ENCODE peak calls at places on chromosomes 13 and 19, in seven cellular contexts. One of them, this sample, is unnamed.

GRCh38 chr19:17058236-17058635 is 17.0 kb downstream of the HAUS8 start:
- DNase-seq in astrocyte: peak; percentile 23
- DNase-seq in esophagus squamous epithelium: no peak
- DNase-seq in PC-3: no peak
- DNase-seq in heart left ventricle: no peak
- DNase-seq in neural crest cell: no peak
- DNase-seq in right atrium auricular region: no peak
- DNase-seq in this sample: no peak

GRCh38 chr19:13053761-13054604 is 48.7 kb downstream of the LYL1 start:
- DNase-seq in astrocyte: peak; percentile 97
- DNase-seq in esophagus squamous epithelium: no peak
- DNase-seq in PC-3: peak; percentile 99
- DNase-seq in heart left ventricle: peak; percentile 96
- DNase-seq in neural crest cell: peak; percentile 62
- DNase-seq in right atrium auricular region: peak; percentile 97
- DNase-seq in this sample: no peak

GRCh38 chr19:38919837-38920528 is 8.0 kb upstream of the CCER2 start:
- DNase-seq in astrocyte: no peak
- DNase-seq in esophagus squamous epithelium: no peak
- DNase-seq in PC-3: no peak
- DNase-seq in heart left ventricle: no peak
- DNase-seq in neural crest cell: no peak
- DNase-seq in right atrium auricular region: no peak
- DNase-seq in this sample: no peak

GRCh38 chr13:94620286-94620896 is 18.7 kb downstream of the GPR180 start:
- DNase-seq in astrocyte: no peak
- DNase-seq in esophagus squamous epithelium: no peak
- DNase-seq in PC-3: peak; percentile 61
- DNase-seq in heart left ventricle: no peak
- DNase-seq in neural crest cell: peak; percentile 22
- DNase-seq in right atrium auricular region: no peak
- DNase-seq in this sample: no peak

GRCh38 chr13:102852556-102852955 is 6.7 kb downstream of the ERCC5 start:
- DNase-seq in astrocyte: no peak
- DNase-seq in esophagus squamous epithelium: no peak
- DNase-seq in PC-3: no peak
- DNase-seq in heart left ventricle: no peak
- DNase-seq in neural crest cell: no peak
- DNase-seq in right atrium auricular region: no peak
- DNase-seq in this sample: no peak

GRCh38 chr13:39321578-39321977 is 281.4 kb downstream of the LHFPL6 start:
- DNase-seq in astrocyte: no peak
- DNase-seq in esophagus squamous epithelium: no peak
- DNase-seq in PC-3: no peak
- DNase-seq in heart left ventricle: peak; percentile 44
- DNase-seq in neural crest cell: no peak
- DNase-seq in right atrium auricular region: peak; percentile 64
- DNase-seq in this sample: no peak

GRCh38 chr13:107079423-107080099 is 511.6 kb upstream of the ARGLU1 start:
- DNase-seq in astrocyte: no peak
- DNase-seq in esophagus squamous epithelium: no peak
- DNase-seq in PC-3: no peak
- DNase-seq in heart left ventricle: no peak
- DNase-seq in neural crest cell: no peak
- DNase-seq in right atrium auricular region: no peak
- DNase-seq in this sample: no peak

GRCh38 chr13:21076265-21076653 is 14.9 kb upstream of the LATS2 start:
- DNase-seq in astrocyte: no peak
- DNase-seq in esophagus squamous epithelium: no peak
- DNase-seq in PC-3: no peak
- DNase-seq in heart left ventricle: no peak
- DNase-seq in neural crest cell: no peak
- DNase-seq in right atrium auricular region: no peak
- DNase-seq in this sample: no peak

GRCh38 chr13:30375436-30375835 is 46.9 kb upstream of the UBE2L5 start:
- DNase-seq in astrocyte: no peak
- DNase-seq in esophagus squamous epithelium: no peak
- DNase-seq in PC-3: no peak
- DNase-seq in heart left ventricle: no peak
- DNase-seq in neural crest cell: no peak
- DNase-seq in right atrium auricular region: no peak
- DNase-seq in this sample: no peak

GRCh38 chr19:3154957-3155736 is 19.3 kb downstream of the GNA15 start:
- DNase-seq in astrocyte: peak; percentile 99
- DNase-seq in esophagus squamous epithelium: peak; percentile 32
- DNase-seq in PC-3: peak; percentile 95
- DNase-seq in heart left ventricle: peak; percentile 86
- DNase-seq in neural crest cell: no peak
- DNase-seq in right atrium auricular region: peak; percentile 86
- DNase-seq in this sample: peak; percentile 86

GRCh38 chr13:90445179-90445578 is 902.3 kb upstream of the MIR17HG start:
- DNase-seq in astrocyte: peak; percentile 97
- DNase-seq in esophagus squamous epithelium: no peak
- DNase-seq in PC-3: peak; percentile 88
- DNase-seq in heart left ventricle: no peak
- DNase-seq in neural crest cell: no peak
- DNase-seq in right atrium auricular region: no peak
- DNase-seq in this sample: no peak

GRCh38 chr13:59651479-59651878 is 512.2 kb downstream of the DIAPH3 start:
- DNase-seq in astrocyte: no peak
- DNase-seq in esophagus squamous epithelium: no peak
- DNase-seq in PC-3: no peak
- DNase-seq in heart left ventricle: no peak
- DNase-seq in neural crest cell: no peak
- DNase-seq in right atrium auricular region: no peak
- DNase-seq in this sample: no peak

GRCh38 chr13:67353891-67354459 is 123.8 kb upstream of the PCDH9 start:
- DNase-seq in astrocyte: peak; percentile 19
- DNase-seq in esophagus squamous epithelium: no peak
- DNase-seq in PC-3: no peak
- DNase-seq in heart left ventricle: no peak
- DNase-seq in neural crest cell: no peak
- DNase-seq in right atrium auricular region: no peak
- DNase-seq in this sample: no peak

GRCh38 chr19:50190439-50190891 is 13.0 kb upstream of the MYH14 start:
- DNase-seq in astrocyte: no peak
- DNase-seq in esophagus squamous epithelium: no peak
- DNase-seq in PC-3: no peak
- DNase-seq in heart left ventricle: no peak
- DNase-seq in neural crest cell: no peak
- DNase-seq in right atrium auricular region: no peak
- DNase-seq in this sample: peak; percentile 32

GRCh38 chr19:17183271-17183757 is 31.8 kb upstream of the USE1 start:
- DNase-seq in astrocyte: no peak
- DNase-seq in esophagus squamous epithelium: no peak
- DNase-seq in PC-3: no peak
- DNase-seq in heart left ventricle: no peak
- DNase-seq in neural crest cell: no peak
- DNase-seq in right atrium auricular region: no peak
- DNase-seq in this sample: no peak

GRCh38 chr13:109840201-109840892 is 54.0 kb upstream of the IRS2 start:
- DNase-seq in astrocyte: peak; percentile 75
- DNase-seq in esophagus squamous epithelium: no peak
- DNase-seq in PC-3: peak; percentile 77
- DNase-seq in heart left ventricle: no peak
- DNase-seq in neural crest cell: no peak
- DNase-seq in right atrium auricular region: no peak
- DNase-seq in this sample: no peak

GRCh38 chr13:25286308-25286968 is 850 bp downstream of the MTMR6 start:
- DNase-seq in astrocyte: peak; percentile 42
- DNase-seq in esophagus squamous epithelium: no peak
- DNase-seq in PC-3: peak; percentile 56
- DNase-seq in heart left ventricle: peak; percentile 35
- DNase-seq in neural crest cell: peak; percentile 9
- DNase-seq in right atrium auricular region: no peak
- DNase-seq in this sample: peak; percentile 22

GRCh38 chr13:106275441-106276032 is 259.9 kb downstream of the EFNB2 start:
- DNase-seq in astrocyte: peak; percentile 37
- DNase-seq in esophagus squamous epithelium: no peak
- DNase-seq in PC-3: no peak
- DNase-seq in heart left ventricle: no peak
- DNase-seq in neural crest cell: no peak
- DNase-seq in right atrium auricular region: no peak
- DNase-seq in this sample: no peak

GRCh38 chr19:18737954-18738351 is 53.2 kb downstream of the COMP start:
- DNase-seq in astrocyte: no peak
- DNase-seq in esophagus squamous epithelium: no peak
- DNase-seq in PC-3: no peak
- DNase-seq in heart left ventricle: no peak
- DNase-seq in neural crest cell: no peak
- DNase-seq in right atrium auricular region: no peak
- DNase-seq in this sample: no peak

GRCh38 chr13:106468207-106468606 is 67.3 kb downstream of the EFNB2 start:
- DNase-seq in astrocyte: no peak
- DNase-seq in esophagus squamous epithelium: no peak
- DNase-seq in PC-3: no peak
- DNase-seq in heart left ventricle: peak; percentile 45
- DNase-seq in neural crest cell: no peak
- DNase-seq in right atrium auricular region: no peak
- DNase-seq in this sample: no peak

GRCh38 chr19:29705706-29706105 is 9.4 kb downstream of the C19orf12 start:
- DNase-seq in astrocyte: no peak
- DNase-seq in esophagus squamous epithelium: no peak
- DNase-seq in PC-3: no peak
- DNase-seq in heart left ventricle: no peak
- DNase-seq in neural crest cell: no peak
- DNase-seq in right atrium auricular region: no peak
- DNase-seq in this sample: no peak

GRCh38 chr19:10962863-10963262 is 2.0 kb downstream of the SMARCA4 start:
- DNase-seq in astrocyte: no peak
- DNase-seq in esophagus squamous epithelium: no peak
- DNase-seq in PC-3: no peak
- DNase-seq in heart left ventricle: no peak
- DNase-seq in neural crest cell: no peak
- DNase-seq in right atrium auricular region: no peak
- DNase-seq in this sample: no peak

GRCh38 chr13:67971291-67971690 is 741.2 kb upstream of the PCDH9 start:
- DNase-seq in astrocyte: peak; percentile 31
- DNase-seq in esophagus squamous epithelium: no peak
- DNase-seq in PC-3: no peak
- DNase-seq in heart left ventricle: no peak
- DNase-seq in neural crest cell: no peak
- DNase-seq in right atrium auricular region: no peak
- DNase-seq in this sample: no peak

GRCh38 chr19:23409392-23410048 is 14.2 kb upstream of the ZNF91 start:
- DNase-seq in astrocyte: no peak
- DNase-seq in esophagus squamous epithelium: no peak
- DNase-seq in PC-3: no peak
- DNase-seq in heart left ventricle: no peak
- DNase-seq in neural crest cell: no peak
- DNase-seq in right atrium auricular region: no peak
- DNase-seq in this sample: no peak

GRCh38 chr13:53038993-53039392 is 10.4 kb downstream of the OLFM4 start:
- DNase-seq in astrocyte: no peak
- DNase-seq in esophagus squamous epithelium: no peak
- DNase-seq in PC-3: no peak
- DNase-seq in heart left ventricle: no peak
- DNase-seq in neural crest cell: no peak
- DNase-seq in right atrium auricular region: no peak
- DNase-seq in this sample: no peak

GRCh38 chr13:37068962-37069361 is 9.5 kb upstream of the SUPT20H start:
- DNase-seq in astrocyte: no peak
- DNase-seq in esophagus squamous epithelium: no peak
- DNase-seq in PC-3: peak; percentile 25
- DNase-seq in heart left ventricle: no peak
- DNase-seq in neural crest cell: no peak
- DNase-seq in right atrium auricular region: no peak
- DNase-seq in this sample: no peak
- TF ChIP-seq CTCF in astrocyte: peak; percentile 16
- TF ChIP-seq CTCF in esophagus squamous epithelium: no peak
- TF ChIP-seq CTCF in PC-3: peak; percentile 46
- TF ChIP-seq CTCF in heart left ventricle: no peak
- TF ChIP-seq CTCF in neural crest cell: peak; percentile 47
- TF ChIP-seq CTCF in right atrium auricular region: no peak
- TF ChIP-seq CTCF in this sample: peak; percentile 1

GRCh38 chr19:6021878-6022569 is 44.1 kb upstream of the RANBP3 start:
- DNase-seq in astrocyte: peak; percentile 25
- DNase-seq in esophagus squamous epithelium: no peak
- DNase-seq in PC-3: peak; percentile 85
- DNase-seq in heart left ventricle: peak; percentile 87
- DNase-seq in neural crest cell: peak; percentile 86
- DNase-seq in right atrium auricular region: peak; percentile 80
- DNase-seq in this sample: peak; percentile 43

GRCh38 chr19:6020972-6021805 is 43.2 kb upstream of the RANBP3 start:
- DNase-seq in astrocyte: no peak
- DNase-seq in esophagus squamous epithelium: no peak
- DNase-seq in PC-3: peak; percentile 83
- DNase-seq in heart left ventricle: no peak
- DNase-seq in neural crest cell: no peak
- DNase-seq in right atrium auricular region: no peak
- DNase-seq in this sample: no peak

GRCh38 chr19:6023936-6024335 is 46.0 kb upstream of the RANBP3 start:
- DNase-seq in astrocyte: no peak
- DNase-seq in esophagus squamous epithelium: no peak
- DNase-seq in PC-3: no peak
- DNase-seq in heart left ventricle: no peak
- DNase-seq in neural crest cell: no peak
- DNase-seq in right atrium auricular region: no peak
- DNase-seq in this sample: no peak

GRCh38 chr19:6023085-6023682 is 45.2 kb upstream of the RANBP3 start:
- DNase-seq in astrocyte: peak; percentile 31
- DNase-seq in esophagus squamous epithelium: no peak
- DNase-seq in PC-3: peak; percentile 64
- DNase-seq in heart left ventricle: no peak
- DNase-seq in neural crest cell: no peak
- DNase-seq in right atrium auricular region: no peak
- DNase-seq in this sample: no peak

GRCh38 chr19:6022570-6023049 is 44.7 kb upstream of the RANBP3 start:
- DNase-seq in astrocyte: no peak
- DNase-seq in esophagus squamous epithelium: no peak
- DNase-seq in PC-3: no peak
- DNase-seq in heart left ventricle: no peak
- DNase-seq in neural crest cell: no peak
- DNase-seq in right atrium auricular region: no peak
- DNase-seq in this sample: no peak
- TF ChIP-seq CTCF in astrocyte: no peak
- TF ChIP-seq CTCF in esophagus squamous epithelium: no peak
- TF ChIP-seq CTCF in PC-3: peak; percentile 23
- TF ChIP-seq CTCF in heart left ventricle: no peak
- TF ChIP-seq CTCF in neural crest cell: no peak
- TF ChIP-seq CTCF in right atrium auricular region: peak; percentile 29
- TF ChIP-seq CTCF in this sample: no peak

DNA sequence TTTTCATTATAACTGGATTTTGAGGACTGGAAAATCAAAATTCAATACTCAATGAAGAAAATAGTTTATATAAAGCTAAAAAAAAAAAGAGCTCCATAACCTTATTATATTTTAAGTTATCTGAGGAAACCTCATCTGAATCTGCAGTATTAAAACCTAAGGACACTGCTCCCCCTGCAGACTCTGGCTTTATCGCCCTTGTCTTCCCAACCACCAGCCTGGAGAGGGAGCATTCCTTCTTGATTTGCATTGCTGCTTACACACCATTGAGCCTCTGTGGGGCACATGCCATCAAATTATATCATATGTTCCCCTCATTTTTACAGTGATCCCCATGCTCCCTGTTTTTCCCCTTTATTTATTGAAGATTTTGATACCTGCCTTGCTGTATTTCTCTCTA is 871.4 kb upstream of the GPC6 start:
- DNase-seq in astrocyte: peak; percentile 39
- DNase-seq in esophagus squamous epithelium: no peak
- DNase-seq in PC-3: peak; percentile 1
- DNase-seq in heart left ventricle: no peak
- DNase-seq in neural crest cell: no peak
- DNase-seq in right atrium auricular region: no peak
- DNase-seq in this sample: no peak
- TF ChIP-seq CTCF in astrocyte: peak; percentile 6
- TF ChIP-seq CTCF in esophagus squamous epithelium: no peak
- TF ChIP-seq CTCF in PC-3: peak; percentile 33
- TF ChIP-seq CTCF in heart left ventricle: no peak
- TF ChIP-seq CTCF in neural crest cell: peak; percentile 28
- TF ChIP-seq CTCF in right atrium auricular region: peak; percentile 36
- TF ChIP-seq CTCF in this sample: no peak

GRCh38 chr13:74278901-74279300 is 144.7 kb upstream of the KLF12 start:
- DNase-seq in astrocyte: no peak
- DNase-seq in esophagus squamous epithelium: no peak
- DNase-seq in PC-3: peak; percentile 45
- DNase-seq in heart left ventricle: no peak
- DNase-seq in neural crest cell: no peak
- DNase-seq in right atrium auricular region: no peak
- DNase-seq in this sample: no peak
- TF ChIP-seq CTCF in astrocyte: no peak
- TF ChIP-seq CTCF in esophagus squamous epithelium: no peak
- TF ChIP-seq CTCF in PC-3: no peak
- TF ChIP-seq CTCF in heart left ventricle: no peak
- TF ChIP-seq CTCF in neural crest cell: no peak
- TF ChIP-seq CTCF in right atrium auricular region: no peak
- TF ChIP-seq CTCF in this sample: no peak

This sample was measured in GM06990.